ENCODE peak calls at places on chromosome 16, in four cellular contexts. One of them, this sample, is unnamed. For H3K36me3, the result is how much of the 10 kb centered on the place peaks cover.

GRCh38 chr16:11639925-11640899 is 28.0 kb upstream of the SNN start:
- DNase-seq in CD8-positive, alpha-beta T cell: no peak
- DNase-seq in BJ: peak
- DNase-seq in ascending aorta: peak
- DNase-seq in this sample: peak

GRCh38 chr16:57979006-57979585 is 8.2 kb upstream of the CNGB1 start:
- DNase-seq in CD8-positive, alpha-beta T cell: no peak
- DNase-seq in BJ: no peak
- DNase-seq in ascending aorta: no peak
- DNase-seq in this sample: no peak

GRCh38 chr16:21184834-21185233 is 26.4 kb downstream of the LDAF1 start:
- DNase-seq in CD8-positive, alpha-beta T cell: no peak
- DNase-seq in BJ: no peak
- DNase-seq in ascending aorta: no peak
- DNase-seq in this sample: no peak

GRCh38 chr16:87389245-87389644 is 2.9 kb upstream of the MAP1LC3B start:
- DNase-seq in CD8-positive, alpha-beta T cell: no peak
- DNase-seq in BJ: no peak
- DNase-seq in ascending aorta: no peak
- DNase-seq in this sample: no peak

GRCh38 chr16:56625943-56626654 is 518 bp downstream of the MT1E start:
- DNase-seq in CD8-positive, alpha-beta T cell: no peak
- DNase-seq in BJ: no peak
- DNase-seq in ascending aorta: peak
- DNase-seq in this sample: no peak

GRCh38 chr16:61050547-61050946 is 985.7 kb downstream of the CDH8 start:
- DNase-seq in CD8-positive, alpha-beta T cell: no peak
- DNase-seq in BJ: no peak
- DNase-seq in ascending aorta: no peak
- DNase-seq in this sample: no peak

GRCh38 chr16:65342231-65342866 is 220.5 kb upstream of the CDH11 start:
- DNase-seq in CD8-positive, alpha-beta T cell: no peak
- DNase-seq in BJ: no peak
- DNase-seq in ascending aorta: no peak
- DNase-seq in this sample: no peak

GRCh38 chr16:27820646-27821345 is 242.7 kb downstream of the GSG1L start:
- DNase-seq in CD8-positive, alpha-beta T cell: no peak
- DNase-seq in BJ: no peak
- DNase-seq in ascending aorta: no peak
- DNase-seq in this sample: no peak

GRCh38 chr16:89722392-89723278 is 1.3 kb downstream of the ZNF276 start:
- DNase-seq in CD8-positive, alpha-beta T cell: peak
- DNase-seq in BJ: no peak
- DNase-seq in ascending aorta: peak
- DNase-seq in this sample: no peak

GRCh38 chr16:11238272-11239202 is 17.5 kb downstream of the SOCS1 start:
- DNase-seq in CD8-positive, alpha-beta T cell: no peak
- DNase-seq in BJ: no peak
- DNase-seq in ascending aorta: no peak
- DNase-seq in this sample: no peak

GRCh38 chr16:48538746-48539484 is 71.1 kb downstream of the N4BP1 start:
- DNase-seq in CD8-positive, alpha-beta T cell: no peak
- DNase-seq in BJ: no peak
- DNase-seq in ascending aorta: no peak
- DNase-seq in this sample: no peak

GRCh38 chr16:58638148-58639036 is 8.8 kb upstream of the CNOT1 start:
- DNase-seq in CD8-positive, alpha-beta T cell: no peak
- DNase-seq in BJ: peak
- DNase-seq in ascending aorta: no peak
- DNase-seq in this sample: peak

GRCh38 chr16:24957887-24958286 is 57.3 kb downstream of the ARHGAP17 start:
- DNase-seq in CD8-positive, alpha-beta T cell: no peak
- DNase-seq in BJ: no peak
- DNase-seq in ascending aorta: no peak
- DNase-seq in this sample: no peak

GRCh38 chr16:30923554-30924085 is at the start of gene FBXL19:
- DNase-seq in CD8-positive, alpha-beta T cell: no peak
- DNase-seq in BJ: no peak
- DNase-seq in ascending aorta: peak
- DNase-seq in this sample: no peak

GRCh38 chr16:21101631-21102420 is 48.8 kb downstream of the DNAH3 start:
- DNase-seq in CD8-positive, alpha-beta T cell: peak
- DNase-seq in BJ: no peak
- DNase-seq in ascending aorta: no peak
- DNase-seq in this sample: no peak

GRCh38 chr16:69618721-69619120 is 53.0 kb downstream of the NFAT5 start:
- DNase-seq in CD8-positive, alpha-beta T cell: no peak
- DNase-seq in BJ: no peak
- DNase-seq in ascending aorta: no peak
- DNase-seq in this sample: no peak

GRCh38 chr16:50152386-50152806 is 710 bp upstream of the TENT4B start:
- DNase-seq in CD8-positive, alpha-beta T cell: peak
- DNase-seq in BJ: no peak
- DNase-seq in ascending aorta: peak
- DNase-seq in this sample: no peak

GRCh38 chr16:30785126-30786106 is 1.6 kb downstream of the ZNF629 start:
- DNase-seq in CD8-positive, alpha-beta T cell: no peak
- DNase-seq in BJ: no peak
- DNase-seq in ascending aorta: no peak
- DNase-seq in this sample: no peak

GRCh38 chr16:55759983-55760664 is 72.8 kb downstream of the CES1 start:
- DNase-seq in CD8-positive, alpha-beta T cell: no peak
- DNase-seq in BJ: no peak
- DNase-seq in ascending aorta: no peak
- DNase-seq in this sample: no peak

GRCh38 chr16:82037666-82038065 is 2.6 kb downstream of the HSD17B2 start:
- DNase-seq in CD8-positive, alpha-beta T cell: no peak
- DNase-seq in BJ: no peak
- DNase-seq in ascending aorta: no peak
- DNase-seq in this sample: no peak

DNA sequence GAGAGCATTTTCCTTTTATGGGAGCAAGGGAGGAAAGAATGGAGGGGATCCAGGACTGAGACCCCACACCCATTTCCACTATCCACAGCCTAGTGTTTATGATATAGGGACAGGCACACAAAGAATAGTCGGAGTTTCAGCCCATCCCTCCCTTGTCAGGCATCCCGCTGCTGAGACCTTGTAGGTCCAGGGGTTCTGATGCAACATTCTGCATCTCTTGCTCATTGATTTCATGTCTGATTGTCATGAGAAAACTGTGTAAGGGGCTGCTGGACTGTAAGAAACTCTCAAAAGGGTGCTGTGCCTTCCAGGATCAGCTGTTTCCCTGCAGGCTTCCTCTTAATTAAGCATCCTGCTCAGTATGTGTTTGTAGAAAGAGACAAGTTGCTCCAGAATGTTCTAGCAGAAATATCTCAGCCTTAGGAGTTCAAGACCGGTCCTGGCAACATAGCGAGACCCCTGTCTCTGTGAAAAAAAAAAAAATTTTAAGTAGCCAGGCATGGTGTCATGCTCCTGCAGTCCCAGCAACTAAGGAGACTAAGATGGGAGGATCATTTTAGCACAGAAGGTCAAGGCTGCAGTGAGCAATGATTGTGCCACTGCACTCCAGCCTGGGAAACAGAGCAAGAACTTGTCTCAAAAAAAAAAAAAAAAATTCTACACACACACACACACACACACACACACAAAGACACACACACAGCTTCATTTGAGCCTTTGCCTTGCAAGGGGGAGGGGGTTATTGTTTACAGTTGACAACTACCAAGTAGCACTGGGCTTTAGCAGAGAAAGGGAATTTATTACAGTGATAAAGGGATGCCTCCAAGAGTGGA is 5.1 kb upstream of the POLR3E start:
- DNase-seq in CD8-positive, alpha-beta T cell: no peak
- DNase-seq in BJ: no peak
- DNase-seq in ascending aorta: no peak
- DNase-seq in this sample: no peak
- H3K4me3 ChIP-seq in CD8-positive, alpha-beta T cell: no peak
- H3K4me3 ChIP-seq in BJ: no peak
- H3K4me3 ChIP-seq in ascending aorta: no peak
- H3K4me3 ChIP-seq in this sample: no peak

DNA sequence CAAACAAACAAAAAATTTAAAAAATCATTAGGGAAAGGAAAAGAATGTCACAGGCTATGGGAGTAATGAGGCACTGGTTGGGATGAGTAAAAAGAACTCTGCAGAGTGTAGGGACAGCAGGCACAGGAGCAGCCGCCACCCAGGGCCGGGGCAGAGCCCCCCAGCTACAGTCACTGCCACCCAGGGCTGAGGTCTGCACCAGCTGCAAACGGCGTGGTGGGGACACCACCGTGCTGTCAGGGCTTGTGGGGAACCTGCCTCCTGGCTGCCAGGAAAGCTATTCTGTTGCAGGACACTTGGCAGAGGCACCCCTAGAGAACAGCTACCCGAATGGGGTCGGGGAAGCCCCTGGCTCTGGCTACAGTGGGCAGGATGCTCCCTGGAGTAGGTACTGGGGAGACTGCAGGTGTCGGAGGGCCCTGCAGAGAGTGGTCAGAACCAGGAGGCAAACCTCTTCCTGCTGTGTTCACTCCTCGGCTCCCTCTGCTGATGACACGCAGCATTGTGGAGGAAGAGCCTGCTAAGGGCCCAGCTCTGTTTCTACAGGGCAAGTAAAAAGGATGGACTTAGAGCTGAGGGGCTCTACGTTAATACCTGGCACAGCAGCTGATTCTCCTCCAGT is 32.3 kb upstream of the CAPN15 start:
- DNase-seq in CD8-positive, alpha-beta T cell: no peak
- DNase-seq in BJ: no peak
- DNase-seq in ascending aorta: no peak
- DNase-seq in this sample: no peak
- TF ChIP-seq CTCF in CD8-positive, alpha-beta T cell: no peak
- TF ChIP-seq CTCF in BJ: peak
- TF ChIP-seq CTCF in ascending aorta: no peak
- TF ChIP-seq CTCF in this sample: peak

GRCh38 chr16:74951206-74951605 is 33.7 kb downstream of the WDR59 start:
- DNase-seq in CD8-positive, alpha-beta T cell: no peak
- DNase-seq in BJ: no peak
- DNase-seq in ascending aorta: no peak
- DNase-seq in this sample: no peak

GRCh38 chr16:74944466-74944865 is 40.5 kb downstream of the WDR59 start:
- DNase-seq in CD8-positive, alpha-beta T cell: no peak
- DNase-seq in BJ: no peak
- DNase-seq in ascending aorta: no peak
- DNase-seq in this sample: no peak

GRCh38 chr16:74951676-74952075 is 33.2 kb downstream of the WDR59 start:
- DNase-seq in CD8-positive, alpha-beta T cell: no peak
- DNase-seq in BJ: no peak
- DNase-seq in ascending aorta: no peak
- DNase-seq in this sample: no peak

GRCh38 chr16:74950511-74950910 is 34.4 kb downstream of the WDR59 start:
- DNase-seq in CD8-positive, alpha-beta T cell: no peak
- DNase-seq in BJ: no peak
- DNase-seq in ascending aorta: no peak
- DNase-seq in this sample: no peak

DNA sequence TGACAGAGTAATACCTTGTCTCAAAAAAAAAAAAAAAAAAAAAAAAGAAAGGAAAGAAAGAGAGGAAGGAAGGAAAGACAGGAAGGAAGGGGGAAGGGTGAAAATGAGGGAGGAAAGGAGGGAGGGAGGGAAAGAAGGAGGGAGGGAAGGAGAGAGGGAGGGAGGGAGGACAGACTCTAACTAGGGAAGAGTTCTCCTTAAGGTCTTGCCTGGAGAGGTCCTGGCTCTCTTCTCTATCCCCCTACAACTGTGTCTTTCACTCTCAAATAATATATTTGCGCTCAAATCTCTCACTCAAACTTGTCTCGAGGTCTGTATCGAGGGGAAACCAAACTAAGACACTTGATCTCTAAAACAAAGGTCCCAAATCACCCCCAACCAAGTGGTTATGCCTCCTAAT is 35.6 kb downstream of the WDR59 start:
- DNase-seq in CD8-positive, alpha-beta T cell: no peak
- DNase-seq in BJ: no peak
- DNase-seq in ascending aorta: no peak
- DNase-seq in this sample: no peak
- H3K36me3 ChIP-seq in CD8-positive, alpha-beta T cell: under half
- H3K36me3 ChIP-seq in BJ: under half
- H3K36me3 ChIP-seq in ascending aorta: half or more
- H3K36me3 ChIP-seq in this sample: under half

DNA sequence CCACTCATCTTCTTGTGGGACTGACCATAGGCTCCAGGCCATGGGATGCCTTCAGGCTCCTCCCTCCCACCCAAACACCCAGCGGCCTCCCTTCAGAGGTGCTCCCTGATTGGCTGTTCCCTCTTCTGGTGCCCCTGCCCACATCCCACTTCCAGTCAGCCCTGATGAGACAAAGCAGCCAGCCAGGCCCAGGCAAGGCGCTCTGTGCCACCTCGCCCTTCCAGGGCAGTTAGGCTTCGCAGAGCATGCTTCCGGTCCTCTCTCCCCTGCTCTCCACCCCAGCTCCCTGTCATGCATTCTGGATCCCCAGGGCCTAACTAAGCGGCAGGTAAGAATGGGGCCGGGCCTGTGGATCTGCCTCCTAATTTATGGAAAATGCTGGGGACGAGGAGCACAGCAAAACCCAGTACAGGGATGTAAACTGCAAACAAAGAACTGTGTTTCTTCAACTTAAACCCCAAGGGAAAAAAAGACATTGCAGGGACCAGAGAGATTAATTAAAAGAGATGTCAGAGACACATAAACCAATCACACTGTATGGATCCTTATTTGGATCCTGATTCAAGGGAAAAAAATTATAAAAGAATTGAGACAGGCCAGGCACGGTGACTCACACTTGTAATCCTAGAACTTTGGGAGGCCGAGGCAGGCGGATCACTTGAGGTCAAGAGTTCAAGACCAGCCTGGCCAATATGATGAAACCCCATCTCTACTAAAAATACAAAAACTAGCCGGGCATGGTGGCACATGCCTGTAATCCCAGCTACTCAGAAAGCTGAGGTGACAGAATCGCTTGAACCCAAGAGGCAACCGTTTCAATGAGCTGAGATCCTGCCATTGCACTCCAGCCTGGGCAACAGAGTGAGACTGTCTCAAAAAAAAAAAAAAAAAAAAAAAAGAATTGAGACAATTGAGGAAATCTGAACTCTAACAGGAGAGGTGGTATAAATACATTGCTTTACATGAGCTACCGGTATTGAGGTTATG is 26.0 kb downstream of the ZDHHC7 start:
- DNase-seq in CD8-positive, alpha-beta T cell: no peak
- DNase-seq in BJ: peak
- DNase-seq in ascending aorta: no peak
- DNase-seq in this sample: no peak
- H3K4me3 ChIP-seq in CD8-positive, alpha-beta T cell: no peak
- H3K4me3 ChIP-seq in BJ: no peak
- H3K4me3 ChIP-seq in ascending aorta: no peak
- H3K4me3 ChIP-seq in this sample: no peak

GRCh38 chr16:23059433-23059832 is 89.8 kb downstream of the USP31 start:
- DNase-seq in CD8-positive, alpha-beta T cell: no peak
- DNase-seq in BJ: no peak
- DNase-seq in ascending aorta: no peak
- DNase-seq in this sample: no peak

GRCh38 chr16:23062524-23062923 is 86.7 kb downstream of the USP31 start:
- DNase-seq in CD8-positive, alpha-beta T cell: no peak
- DNase-seq in BJ: no peak
- DNase-seq in ascending aorta: no peak
- DNase-seq in this sample: no peak

GRCh38 chr16:23060458-23061320 is 88.6 kb downstream of the USP31 start:
- DNase-seq in CD8-positive, alpha-beta T cell: peak
- DNase-seq in BJ: no peak
- DNase-seq in ascending aorta: peak
- DNase-seq in this sample: peak

GRCh38 chr16:23064642-23065041 is 84.6 kb downstream of the USP31 start:
- DNase-seq in CD8-positive, alpha-beta T cell: no peak
- DNase-seq in BJ: no peak
- DNase-seq in ascending aorta: no peak
- DNase-seq in this sample: no peak

GRCh38 chr16:23061669-23062068 is 87.6 kb downstream of the USP31 start:
- DNase-seq in CD8-positive, alpha-beta T cell: no peak
- DNase-seq in BJ: no peak
- DNase-seq in ascending aorta: no peak
- DNase-seq in this sample: no peak
- TF ChIP-seq CTCF in CD8-positive, alpha-beta T cell: no peak
- TF ChIP-seq CTCF in BJ: no peak
- TF ChIP-seq CTCF in ascending aorta: no peak
- TF ChIP-seq CTCF in this sample: no peak

This sample was measured in kidney epithelial cell.